ENCODE peak calls at places on chromosome 22, in five cellular contexts. U, W, A, G and J are unnamed samples.

GRCh38 chr22:46354993-46355305 is 19.4 kb downstream of the TRMU start:
- DNase-seq in U (no peak), W (no peak), A (no peak), G (no peak), J (no peak)

GRCh38 chr22:20750461-20751184 is 23.3 kb upstream of the SERPIND1 start:
- DNase-seq in U (peak; percentile 86), W (peak; percentile 77), A (no peak), G (peak; percentile 90), J (no peak)

GRCh38 chr22:27835446-27835845 is 33.9 kb upstream of the MN1 start:
- DNase-seq in U (no peak), W (no peak), A (no peak), G (no peak), J (no peak)

GRCh38 chr22:19524170-19525115 is at the start of gene CLDN5:
- DNase-seq in U (no peak), W (no peak), A (no peak), G (peak; percentile 23), J (no peak)

GRCh38 chr22:19540394-19540793 is 16.2 kb upstream of the CLDN5 start:
- DNase-seq in U (no peak), W (no peak), A (no peak), G (no peak), J (no peak)

GRCh38 chr22:39666926-39667325 is 96.4 kb downstream of the CACNA1I start:
- DNase-seq in U (no peak), W (no peak), A (no peak), G (no peak), J (no peak)

GRCh38 chr22:32354360-32355351 is 3.0 kb upstream of the RFPL3 start:
- DNase-seq in U (no peak), W (no peak), A (no peak), G (peak; percentile 41), J (peak; percentile 1)

GRCh38 chr22:37428649-37429586 is 1.6 kb upstream of the ELFN2 start:
- DNase-seq in U (no peak), W (no peak), A (peak; percentile 56), G (peak; percentile 50), J (no peak)

GRCh38 chr22:23259916-23260644 is 79.8 kb downstream of the BCR start:
- DNase-seq in U (no peak), W (no peak), A (no peak), G (no peak), J (no peak)

GRCh38 chr22:22893891-22894739 is 6.5 kb downstream of the IGLL5 start:
- DNase-seq in U (no peak), W (peak; percentile 54), A (no peak), G (no peak), J (no peak)

GRCh38 chr22:20393705-20394476 is at the start of gene ZNF74:
- DNase-seq in U (peak; percentile 90), W (peak; percentile 96), A (peak; percentile 76), G (peak; percentile 91), J (peak; percentile 81)

GRCh38 chr22:47767403-47767802 is 1005.0 kb downstream of the TBC1D22A start:
- DNase-seq in U (no peak), W (no peak), A (no peak), G (peak; percentile 4), J (no peak)

GRCh38 chr22:28442951-28443876 is 236.4 kb downstream of the TTC28 start:
- DNase-seq in U (peak; percentile 71), W (peak; percentile 79), A (peak; percentile 41), G (peak; percentile 45), J (no peak)

GRCh38 chr22:26885441-26886261 is 228.3 kb downstream of the MIAT start:
- DNase-seq in U (no peak), W (no peak), A (no peak), G (no peak), J (no peak)

GRCh38 chr22:27407369-27407985 is 394.1 kb downstream of the MN1 start:
- DNase-seq in U (no peak), W (no peak), A (no peak), G (no peak), J (no peak)

GRCh38 chr22:23578306-23578705 is 1.8 kb downstream of the IGLL1 start:
- DNase-seq in U (no peak), W (no peak), A (no peak), G (no peak), J (no peak)

GRCh38 chr22:21921184-21921721 is 31.4 kb downstream of the PPM1F start:
- DNase-seq in U (no peak), W (no peak), A (no peak), G (no peak), J (no peak)

GRCh38 chr22:19173047-19174035 is 5.2 kb downstream of the SLC25A1 start:
- DNase-seq in U (no peak), W (no peak), A (no peak), G (no peak), J (no peak)

GRCh38 chr22:49179886-49180682 is 647.6 kb downstream of the BRD1 start:
- DNase-seq in U (no peak), W (no peak), A (no peak), G (no peak), J (no peak)

GRCh38 chr22:37054078-37054440 is 2.5 kb downstream of the KCTD17 start:
- DNase-seq in U (no peak), W (no peak), A (no peak), G (no peak), J (no peak)

GRCh38 chr22:39433476-39434242 is 23.2 kb upstream of the MGAT3 start:
- DNase-seq in U (peak; percentile 65), W (no peak), A (no peak), G (no peak), J (no peak)

GRCh38 chr22:40618400-40618799 is 18.1 kb downstream of the MRTFA start:
- DNase-seq in U (no peak), W (no peak), A (no peak), G (no peak), J (no peak)

GRCh38 chr22:32713737-32714457 is 87.6 kb upstream of the TIMP3 start:
- DNase-seq in U (no peak), W (no peak), A (no peak), G (no peak), J (no peak)

GRCh38 chr22:39946571-39947407 is 13.4 kb upstream of the TMA7B start:
- DNase-seq in U (no peak), W (no peak), A (no peak), G (no peak), J (no peak)

GRCh38 chr22:23772315-23773246 is at the start of gene MMP11:
- DNase-seq in U (no peak), W (peak; percentile 81), A (no peak), G (peak; percentile 17), J (no peak)

GRCh38 chr22:37559901-37560681 is at the start of gene CDC42EP1:
- DNase-seq in U (peak; percentile 78), W (peak; percentile 87), A (no peak), G (peak; percentile 57), J (no peak)

GRCh38 chr22:37525073-37525745 is 6.0 kb upstream of the CARD10 start:
- DNase-seq in U (peak; percentile 78), W (no peak), A (no peak), G (peak; percentile 94), J (no peak)

GRCh38 chr22:20093437-20093836 is 13.4 kb downstream of the DGCR8 start:
- DNase-seq in U (no peak), W (peak; percentile 28), A (no peak), G (no peak), J (no peak)

GRCh38 chr22:40175571-40176105 is 2.1 kb upstream of the TNRC6B start:
- DNase-seq in U (no peak), W (no peak), A (no peak), G (no peak), J (no peak)

GRCh38 chr22:20803696-20804324 is 29.9 kb downstream of the SERPIND1 start:
- DNase-seq in U (peak; percentile 28), W (no peak), A (peak; percentile 29), G (peak; percentile 39), J (no peak)

GRCh38 chr22:38083931-38084631 is at the start of gene SLC16A8:
- DNase-seq in U (no peak), W (no peak), A (no peak), G (no peak), J (no peak)

GRCh38 chr22:49826603-49827306 is 918 bp downstream of the BRD1 start:
- DNase-seq in U (peak; percentile 46), W (peak; percentile 80), A (no peak), G (peak; percentile 61), J (no peak)

GRCh38 chr22:44074286-44074984 is 50.3 kb downstream of the PARVB start:
- DNase-seq in U (no peak), W (no peak), A (no peak), G (no peak), J (no peak)

GRCh38 chr22:37636186-37636948 is 3.1 kb upstream of the SH3BP1 start:
- DNase-seq in U (no peak), W (no peak), A (no peak), G (no peak), J (no peak)

GRCh38 chr22:20610243-20610686 is 102.9 kb downstream of the MED15 start:
- DNase-seq in U (no peak), W (no peak), A (no peak), G (peak; percentile 51), J (no peak)

GRCh38 chr22:26852176-26852575 is 194.8 kb downstream of the MIAT start:
- DNase-seq in U (no peak), W (no peak), A (no peak), G (no peak), J (no peak)

GRCh38 chr22:42614312-42615091 is at the start of gene POLDIP3:
- DNase-seq in U (peak; percentile 99), W (peak; percentile 100), A (peak; percentile 98), G (peak; percentile 99), J (peak; percentile 93)
- TF ChIP-seq CTCF in U (no peak), W (no peak), A (peak; percentile 32), G (peak; percentile 26), J (peak; percentile 32)

GRCh38 chr22:42052765-42053164 is 17.8 kb downstream of the NAGA start:
- DNase-seq in U (no peak), W (no peak), A (no peak), G (no peak), J (no peak)
- H3K4me3 ChIP-seq in U (no peak overlapping the region), W (no peak overlapping the region), A (no peak overlapping the region), G (no peak overlapping the region), J (no peak overlapping the region)

GRCh38 chr22:24938741-24939341 is 7.7 kb downstream of the LHFPL7 start:
- DNase-seq in U (no peak), W (no peak), A (no peak), G (peak; percentile 69), J (no peak)

GRCh38 chr22:24942301-24942700 is 4.2 kb downstream of the LHFPL7 start:
- DNase-seq in U (no peak), W (no peak), A (no peak), G (no peak), J (no peak)

GRCh38 chr22:24935771-24936483 is 10.6 kb downstream of the LHFPL7 start:
- DNase-seq in U (no peak), W (no peak), A (no peak), G (no peak), J (no peak)

GRCh38 chr22:24937114-24937513 is 9.4 kb downstream of the LHFPL7 start:
- DNase-seq in U (no peak), W (no peak), A (no peak), G (peak; percentile 55), J (no peak)
- TF ChIP-seq CTCF in U (no peak), W (no peak), A (peak; percentile 63), G (peak; percentile 57), J (peak; percentile 44)

DNA sequence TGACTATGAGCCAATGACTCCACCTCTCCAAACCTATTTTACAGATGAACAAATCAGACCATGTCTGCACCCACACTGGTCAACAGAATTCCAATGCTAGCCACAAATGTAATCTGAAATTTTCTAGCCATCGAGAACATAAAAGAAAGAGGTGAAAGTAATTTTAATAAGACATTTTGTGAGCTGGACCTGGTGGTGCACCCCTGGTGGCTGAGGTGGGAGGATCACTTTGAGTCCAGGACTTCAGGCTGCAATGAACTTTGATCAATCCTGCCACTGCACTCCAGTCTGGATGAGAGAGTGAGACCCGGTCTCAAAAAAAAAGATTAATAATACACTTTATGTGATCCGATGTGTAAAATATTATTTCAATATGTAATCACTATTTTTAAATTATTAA is 9.4 kb upstream of the RNF185 start:
- DNase-seq in U (no peak), W (no peak), A (no peak), G (no peak), J (no peak)
- H3K4me3 ChIP-seq in U (no peak overlapping the region), W (no peak overlapping the region), A (no peak overlapping the region), G (no peak overlapping the region), J (no peak overlapping the region)